ENCODE peak calls at places on chromosomes 4 and X, in nine cellular contexts. O is HCT116, B is heart left ventricle, Q is sigmoid colon, J is adrenal gland, H is K562, T is stomach, Z is spleen, W is endothelial cell of umbilical vein. I is an unnamed sample.

GRCh38 chr4:57691370-57691769 is 581.2 kb upstream of the IGFBP7 start:
- DNase-seq in O (no peak), B (no peak), Q (no peak), J (no peak), H (no peak), T (no peak), Z (no peak), W (no peak), I (no peak)

GRCh38 chr4:118224239-118224829 is 128.5 kb downstream of the PRSS12 start:
- DNase-seq in O (peak; percentile 67), B (no peak), Q (no peak), J (no peak), H (peak; percentile 18), T (no peak), Z (no peak), W (peak; percentile 69), I (no peak)

GRCh38 chrX:136191171-136191570 is 43.8 kb downstream of the FHL1 start:
- DNase-seq in O (no peak), B (no peak), Q (no peak), J (peak; percentile 63), H (no peak), T (no peak), Z (no peak), W (peak; percentile 65), I (no peak)

GRCh38 chrX:46575991-46576392 is 2.4 kb downstream of the CHST7 start:
- DNase-seq in O (no peak), B (peak; percentile 34), Q (peak; percentile 80), J (peak; percentile 58), H (no peak), T (no peak), Z (no peak), W (peak; percentile 18), I (peak; percentile 23)

GRCh38 chr4:168737441-168738176 is 240.8 kb downstream of the PALLD start:
- DNase-seq in O (no peak), B (no peak), Q (no peak), J (no peak), H (no peak), T (no peak), Z (no peak), W (no peak), I (no peak)

GRCh38 chr4:48546336-48546735 is 56.3 kb downstream of the ZAR1 start:
- DNase-seq in O (peak; percentile 12), B (no peak), Q (no peak), J (peak; percentile 64), H (no peak), T (no peak), Z (no peak), W (peak; percentile 51), I (peak; percentile 42)

GRCh38 chr4:138243369-138243768 is 1.2 kb upstream of the SLC7A11 start:
- DNase-seq in O (peak; percentile 23), B (no peak), Q (no peak), J (no peak), H (no peak), T (no peak), Z (no peak), W (no peak), I (no peak)

GRCh38 chr4:176939445-176939844 is 146.7 kb upstream of the VEGFC start:
- DNase-seq in O (no peak), B (no peak), Q (no peak), J (no peak), H (no peak), T (no peak), Z (no peak), W (peak; percentile 66), I (no peak)

GRCh38 chr4:36285784-36286480 is 4.5 kb downstream of the DTHD1 start:
- DNase-seq in O (peak; percentile 15), B (no peak), Q (no peak), J (no peak), H (no peak), T (no peak), Z (no peak), W (no peak), I (no peak)

GRCh38 chr4:187478292-187479205 is 517.0 kb upstream of the ZFP42 start:
- DNase-seq in O (no peak), B (no peak), Q (no peak), J (no peak), H (no peak), T (no peak), Z (no peak), W (no peak), I (no peak)
- TF ChIP-seq POLR2A in O (no peak), B (no peak), Q (no peak), J (no peak), H (no peak), T (no peak), Z (no peak), W (no peak), I (no peak)

DNA sequence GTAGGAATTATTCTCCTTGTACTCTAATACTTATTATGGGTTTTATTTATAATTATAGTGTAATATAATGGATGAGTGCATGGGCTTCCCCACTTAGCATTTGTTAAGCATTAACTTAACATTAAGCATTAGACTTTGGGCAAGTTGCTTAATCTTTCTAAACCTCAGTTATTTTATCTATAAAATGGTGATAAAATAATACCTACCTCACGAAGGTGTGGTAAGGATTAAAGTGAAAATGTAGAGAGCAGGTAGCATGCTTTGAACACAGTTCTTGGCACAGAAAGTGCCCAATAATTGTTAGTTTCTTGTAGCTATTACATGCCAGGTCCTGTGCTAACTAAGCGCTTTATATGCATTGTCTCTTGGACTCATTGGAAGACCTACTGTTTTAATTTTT is 2.6 kb downstream of the MSMO1 start:
- DNase-seq in O (no peak), B (no peak), Q (no peak), J (no peak), H (no peak), T (no peak), Z (no peak), W (no peak), I (no peak)
- H3K36me3 ChIP-seq in O (no peaks in the 10 kb centered on the region), B (peaks cover 18% of the 10 kb centered on the region), Q (no peaks in the 10 kb centered on the region), J (no peaks in the 10 kb centered on the region), H (peaks cover 51% of the 10 kb centered on the region), T (peaks cover 13% of the 10 kb centered on the region), Z (peaks cover 10% of the 10 kb centered on the region), W (peaks cover 9% of the 10 kb centered on the region), I (no peaks in the 10 kb centered on the region)

GRCh38 chrX:66019310-66019652 is 20.6 kb downstream of the VSIG4 start:
- DNase-seq in O (no peak), B (no peak), Q (no peak), J (no peak), H (no peak), T (no peak), Z (no peak), W (no peak), I (no peak)
- H3K4me3 ChIP-seq in O (no peak overlapping the region), B (no peak overlapping the region), Q (no peak overlapping the region), J (no peak overlapping the region), H (peak overlapping the region; percentile 55), T (no peak overlapping the region), Z (no peak overlapping the region), W (no peak overlapping the region), I (no peak overlapping the region)

DNA sequence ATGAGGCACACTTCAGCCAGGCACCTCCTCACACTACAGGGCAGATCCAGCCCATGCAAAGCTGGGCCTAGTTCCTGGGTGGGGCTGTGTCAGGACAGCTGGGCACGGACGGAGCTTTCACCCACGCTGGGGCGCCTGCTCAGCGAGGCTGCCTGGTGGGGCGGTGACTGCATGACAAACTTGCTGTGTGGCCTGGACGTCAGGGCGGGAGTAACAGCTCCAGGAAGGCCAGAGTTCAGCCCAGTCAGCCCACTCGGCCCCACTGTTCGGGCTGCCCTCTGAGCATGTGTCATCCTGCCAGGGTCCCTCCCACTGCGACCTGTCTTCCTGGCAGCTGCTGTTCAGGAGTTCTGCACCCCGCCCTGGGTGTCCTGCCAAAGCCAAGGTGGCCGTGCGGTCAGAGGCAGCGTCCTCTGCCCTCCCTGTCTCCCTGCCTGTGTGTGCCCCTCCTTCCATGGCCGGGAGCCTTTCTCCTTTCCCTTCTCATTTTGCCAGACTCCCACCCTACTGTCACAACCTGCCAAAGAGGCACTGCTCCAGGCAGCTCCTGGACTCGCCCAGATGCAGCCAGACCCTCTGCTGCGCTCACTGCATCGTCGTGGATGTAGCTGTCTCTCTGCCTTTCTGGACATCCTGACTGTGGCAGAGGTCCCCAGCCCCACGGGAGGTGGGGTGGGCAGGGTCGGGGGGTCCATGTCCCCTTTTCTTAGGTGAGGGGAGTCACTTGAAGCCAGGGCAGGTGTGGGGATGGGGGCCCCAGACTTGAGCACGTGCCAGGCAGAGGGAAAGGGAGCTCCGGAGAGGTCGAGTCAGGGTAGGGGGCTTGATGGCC is 33.0 kb upstream of the KIAA0232 start:
- DNase-seq in O (peak; percentile 36), B (peak; percentile 57), Q (peak; percentile 75), J (peak; percentile 85), H (peak; percentile 56), T (peak; percentile 85), Z (peak; percentile 88), W (peak; percentile 34), I (peak; percentile 56)
- TF ChIP-seq POLR2A in O (no peak), B (no peak), Q (no peak), J (no peak), H (no peak), T (no peak), Z (no peak), W (no peak), I (no peak)

GRCh38 chr4:173457893-173458292 is 59.0 kb upstream of the SCRG1 start:
- DNase-seq in O (no peak), B (no peak), Q (no peak), J (no peak), H (no peak), T (no peak), Z (no peak), W (no peak), I (no peak)
- H3K36me3 ChIP-seq in O (no peaks in the 10 kb centered on the region), B (no peaks in the 10 kb centered on the region), Q (no peaks in the 10 kb centered on the region), J (no peaks in the 10 kb centered on the region), H (no peaks in the 10 kb centered on the region), T (no peaks in the 10 kb centered on the region), Z (no peaks in the 10 kb centered on the region), W (no peaks in the 10 kb centered on the region), I (no peaks in the 10 kb centered on the region)

GRCh38 chrX:1029494-1029893 is 183.0 kb downstream of the CRLF2 start:
- DNase-seq in O (no peak), B (no peak), Q (no peak), J (no peak), H (no peak), T (no peak), Z (no peak), W (no peak), I (no peak)

GRCh38 chrX:1025413-1025812 is 187.0 kb downstream of the CRLF2 start:
- DNase-seq in O (no peak), B (no peak), Q (no peak), J (no peak), H (no peak), T (no peak), Z (peak; percentile 33), W (no peak), I (no peak)

GRCh38 chrX:1026263-1027015 is 186.0 kb downstream of the CRLF2 start:
- DNase-seq in O (no peak), B (no peak), Q (no peak), J (no peak), H (no peak), T (no peak), Z (no peak), W (no peak), I (peak; percentile 18)

GRCh38 chrX:1027680-1028079 is 184.8 kb downstream of the CRLF2 start:
- DNase-seq in O (no peak), B (no peak), Q (no peak), J (no peak), H (no peak), T (no peak), Z (no peak), W (no peak), I (no peak)

GRCh38 chrX:1027133-1027532 is 185.3 kb downstream of the CRLF2 start:
- DNase-seq in O (no peak), B (no peak), Q (no peak), J (no peak), H (no peak), T (no peak), Z (peak; percentile 35), W (no peak), I (no peak)
- H3K4me3 ChIP-seq in O (no peak overlapping the region), B (no peak overlapping the region), Q (no peak overlapping the region), J (no peak overlapping the region), H (no peak overlapping the region), T (no peak overlapping the region), Z (no peak overlapping the region), W (no peak overlapping the region), I (no peak overlapping the region)

GRCh38 chr4:139457318-139457717 is 3.4 kb downstream of the RAB33B start:
- DNase-seq in O (no peak), B (no peak), Q (no peak), J (no peak), H (no peak), T (no peak), Z (no peak), W (peak; percentile 62), I (no peak)
- TF ChIP-seq POLR2A in O (no peak), B (no peak), Q (no peak), J (no peak), H (no peak), T (no peak), Z (no peak), W (no peak), I (no peak)

I was measured in testis.